ENCODE peak calls at places on chromosomes 12 and 14, in seven cellular contexts. Q is adrenal gland, R is AG04449, J is Peyer's patch, W is choroid plexus epithelial cell, Z is fibroblast of villous mesenchyme, Y is ascending aorta. M is an unnamed sample.

GRCh38 chr14:52068741-52069616 is at the start of gene NID2:
- DNase-seq in Q (peak), R (no peak), J (peak), W (peak), Z (peak), Y (no peak), M (peak)

GRCh38 chr14:89428556-89429196 is 11.6 kb upstream of the FOXN3 start:
- DNase-seq in Q (no peak), R (no peak), J (no peak), W (no peak), Z (no peak), Y (no peak), M (peak)

GRCh38 chr14:89308232-89308959 is 108.6 kb downstream of the FOXN3 start:
- DNase-seq in Q (no peak), R (no peak), J (no peak), W (peak), Z (no peak), Y (no peak), M (peak)

GRCh38 chr12:71865166-71865713 is 25.7 kb downstream of the TBC1D15 start:
- DNase-seq in Q (no peak), R (peak), J (no peak), W (peak), Z (peak), Y (no peak), M (peak)

GRCh38 chr12:51687142-51687935 is 96.3 kb downstream of the SCN8A start:
- DNase-seq in Q (no peak), R (peak), J (no peak), W (peak), Z (peak), Y (no peak), M (peak)

GRCh38 chr12:75602111-75602510 is 90.7 kb upstream of the KRR1 start:
- DNase-seq in Q (no peak), R (no peak), J (no peak), W (no peak), Z (no peak), Y (no peak), M (no peak)

GRCh38 chr12:95836185-95836609 is 22.6 kb upstream of the SNRPF start:
- DNase-seq in Q (no peak), R (no peak), J (no peak), W (no peak), Z (no peak), Y (no peak), M (peak)

GRCh38 chr14:69812725-69813124 is 15.7 kb upstream of the SLC10A1 start:
- DNase-seq in Q (no peak), R (no peak), J (no peak), W (no peak), Z (no peak), Y (no peak), M (no peak)

GRCh38 chr14:64880382-64881121 is 845 bp upstream of the SPTB start:
- DNase-seq in Q (peak), R (no peak), J (peak), W (no peak), Z (no peak), Y (no peak), M (no peak)

GRCh38 chr12:117583092-117583491 is 221.7 kb upstream of the NOS1 start:
- DNase-seq in Q (no peak), R (no peak), J (no peak), W (no peak), Z (no peak), Y (no peak), M (no peak)

GRCh38 chr14:29654910-29655590 is 272.6 kb downstream of the PRKD1 start:
- DNase-seq in Q (no peak), R (no peak), J (no peak), W (peak), Z (peak), Y (no peak), M (peak)

GRCh38 chr14:77037886-77038511 is 9.5 kb upstream of the IRF2BPL start:
- DNase-seq in Q (peak), R (no peak), J (peak), W (no peak), Z (peak), Y (no peak), M (peak)

GRCh38 chr14:52117433-52117832 is 48.6 kb upstream of the NID2 start:
- DNase-seq in Q (no peak), R (peak), J (no peak), W (peak), Z (peak), Y (no peak), M (peak)

GRCh38 chr12:128910629-128911028 is 57.4 kb downstream of the GLT1D1 start:
- DNase-seq in Q (no peak), R (no peak), J (no peak), W (no peak), Z (no peak), Y (no peak), M (no peak)

GRCh38 chr12:124472690-124473279 is 94.6 kb downstream of the NCOR2 start:
- DNase-seq in Q (no peak), R (no peak), J (no peak), W (no peak), Z (no peak), Y (no peak), M (no peak)

GRCh38 chr12:14907953-14908352 is 22.3 kb upstream of the MGP start:
- DNase-seq in Q (no peak), R (no peak), J (no peak), W (no peak), Z (no peak), Y (no peak), M (no peak)

GRCh38 chr12:84497819-84498218 is 414.8 kb downstream of the SLC6A15 start:
- DNase-seq in Q (no peak), R (no peak), J (no peak), W (peak), Z (peak), Y (no peak), M (peak)

GRCh38 chr12:401235-402126 is at the start of gene CCDC77:
- DNase-seq in Q (peak), R (peak), J (peak), W (peak), Z (peak), Y (peak), M (peak)
- TF ChIP-seq CTCF in Q (no peak), R (peak), J (no peak), W (peak), Z (peak), Y (no peak), M (peak)

DNA sequence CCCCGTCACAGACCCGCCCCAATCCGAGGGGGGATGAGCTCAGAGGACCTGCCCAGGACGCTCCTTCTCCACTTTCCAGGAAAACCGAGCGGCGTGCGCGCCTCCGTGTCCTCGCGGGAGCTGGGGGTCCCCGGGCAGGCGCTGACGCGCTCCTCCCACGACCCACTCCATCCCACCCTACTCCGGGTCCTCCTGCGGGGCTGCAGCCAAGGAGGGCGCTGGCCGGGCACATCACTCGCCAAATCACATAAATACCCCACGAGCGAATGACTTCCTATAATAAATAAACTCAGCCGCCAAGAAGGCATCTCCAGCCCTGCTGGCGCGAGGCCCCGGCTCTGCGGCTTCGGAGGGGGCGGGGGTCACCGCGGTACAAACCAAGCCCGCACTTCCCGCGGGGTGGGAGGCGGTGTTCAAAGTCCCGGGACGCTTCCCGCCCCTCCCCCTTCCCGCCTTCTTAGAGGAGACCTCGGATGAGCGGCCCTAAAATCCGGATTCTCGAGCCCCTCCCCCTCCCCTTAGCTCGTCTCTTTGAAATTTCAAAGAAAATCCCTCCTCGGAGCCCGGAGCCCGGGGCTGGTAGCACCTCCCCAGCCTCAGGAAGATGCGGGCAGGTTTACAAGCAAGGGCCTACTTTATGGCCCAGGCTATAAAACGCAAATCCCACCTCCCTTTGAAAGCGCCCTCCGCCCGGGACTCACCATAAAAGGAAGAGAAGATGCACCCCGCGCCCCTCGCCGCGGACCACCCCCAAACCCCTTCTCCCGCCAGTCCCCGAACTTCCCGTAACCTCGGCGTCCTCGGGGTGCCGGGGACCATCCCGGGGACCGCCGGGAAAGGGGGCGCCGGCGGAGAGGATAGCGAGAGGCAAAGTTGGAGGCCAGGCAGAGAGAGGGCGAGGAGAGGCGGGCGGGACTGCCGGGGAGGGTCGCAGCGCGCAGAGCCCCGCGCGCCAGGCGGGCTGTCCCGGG is 718 bp upstream of the FZD10 start:
- DNase-seq in Q (peak), R (no peak), J (no peak), W (peak), Z (no peak), Y (no peak), M (no peak)
- H3K4me3 ChIP-seq in Q (no peak), R (no peak), J (peak), W (no peak), Z (no peak), Y (peak), M (no peak)

GRCh38 chr14:70858641-70859040 is 48.6 kb upstream of the PCNX1 start:
- DNase-seq in Q (no peak), R (no peak), J (no peak), W (no peak), Z (no peak), Y (no peak), M (no peak)
- TF ChIP-seq CTCF in Q (no peak), R (no peak), J (no peak), W (peak), Z (no peak), Y (no peak), M (no peak)

GRCh38 chr14:104214411-104214810 is 76.0 kb downstream of the KIF26A start:
- DNase-seq in Q (no peak), R (no peak), J (no peak), W (no peak), Z (no peak), Y (no peak), M (no peak)
- H3K4me3 ChIP-seq in Q (no peak), R (no peak), J (no peak), W (no peak), Z (no peak), Y (no peak), M (no peak)

GRCh38 chr12:122795807-122796206 is 21.4 kb downstream of the CCDC62 start:
- DNase-seq in Q (no peak), R (no peak), J (no peak), W (no peak), Z (no peak), Y (no peak), M (no peak)

GRCh38 chr12:122788387-122788786 is 14.0 kb downstream of the CCDC62 start:
- DNase-seq in Q (no peak), R (peak), J (no peak), W (no peak), Z (no peak), Y (no peak), M (peak)

GRCh38 chr12:122789637-122790036 is 15.3 kb downstream of the CCDC62 start:
- DNase-seq in Q (no peak), R (no peak), J (no peak), W (no peak), Z (no peak), Y (no peak), M (no peak)

GRCh38 chr12:122790393-122791075 is 16.2 kb downstream of the CCDC62 start:
- DNase-seq in Q (no peak), R (no peak), J (no peak), W (no peak), Z (peak), Y (no peak), M (peak)

GRCh38 chr12:122793685-122794106 is 19.3 kb downstream of the CCDC62 start:
- DNase-seq in Q (no peak), R (no peak), J (no peak), W (peak), Z (peak), Y (no peak), M (peak)
- TF ChIP-seq CTCF in Q (peak), R (peak), J (peak), W (peak), Z (peak), Y (peak), M (peak)

GRCh38 chr12:123431951-123432886 is 4.3 kb downstream of the RILPL2 start:
- DNase-seq in Q (no peak), R (no peak), J (no peak), W (no peak), Z (no peak), Y (no peak), M (no peak)
- H3K4me3 ChIP-seq in Q (no peak), R (no peak), J (peak), W (no peak), Z (no peak), Y (peak), M (no peak)

DNA sequence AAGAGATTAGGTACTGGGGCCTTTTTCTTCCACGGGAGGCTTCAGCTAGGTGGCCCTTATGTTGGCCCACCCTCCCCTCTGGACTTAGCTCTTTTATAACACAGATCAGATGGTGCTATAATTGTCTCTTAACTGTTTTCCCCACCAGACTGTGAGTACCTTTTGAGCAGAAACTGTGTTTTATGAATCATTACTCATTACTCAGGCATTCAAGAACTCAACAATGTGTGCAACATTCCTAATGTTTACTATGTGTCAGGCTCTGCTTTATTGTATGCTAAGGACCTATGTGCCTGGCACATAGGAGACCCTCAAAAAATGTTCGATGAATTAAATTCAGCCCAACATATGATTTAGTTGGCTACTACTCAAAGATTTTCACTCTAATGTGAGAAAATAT is 113.2 kb downstream of the RMST start:
- DNase-seq in Q (no peak), R (no peak), J (no peak), W (no peak), Z (peak), Y (no peak), M (no peak)
- TF ChIP-seq CTCF in Q (no peak), R (no peak), J (no peak), W (no peak), Z (no peak), Y (no peak), M (no peak)

GRCh38 chr12:44441155-44441554 is 435.0 kb downstream of the NELL2 start:
- DNase-seq in Q (no peak), R (no peak), J (no peak), W (no peak), Z (no peak), Y (no peak), M (no peak)
- H3K4me3 ChIP-seq in Q (no peak), R (no peak), J (no peak), W (no peak), Z (no peak), Y (no peak), M (no peak)